ENCODE peak calls at places on chromosome 3, in seven cellular contexts. One of them, this sample, is unnamed.

GRCh38 chr3:160129459-160130061 is 95.7 kb upstream of the C3orf80 start:
- DNase-seq in HCT116: no peak
- DNase-seq in psoas muscle: no peak
- DNase-seq in cardiac muscle cell: no peak
- DNase-seq in pancreas: no peak
- DNase-seq in Panc1: peak; percentile 68
- DNase-seq in naive thymus-derived CD4-positive, alpha-beta T cell: no peak
- DNase-seq in this sample: no peak

GRCh38 chr3:11907667-11908660 is 61.3 kb upstream of the TAMM41 start:
- DNase-seq in HCT116: no peak
- DNase-seq in psoas muscle: no peak
- DNase-seq in cardiac muscle cell: no peak
- DNase-seq in pancreas: no peak
- DNase-seq in Panc1: no peak
- DNase-seq in naive thymus-derived CD4-positive, alpha-beta T cell: no peak
- DNase-seq in this sample: no peak

GRCh38 chr3:126924458-126924857 is 58.5 kb upstream of the PLXNA1 start:
- DNase-seq in HCT116: no peak
- DNase-seq in psoas muscle: no peak
- DNase-seq in cardiac muscle cell: no peak
- DNase-seq in pancreas: no peak
- DNase-seq in Panc1: no peak
- DNase-seq in naive thymus-derived CD4-positive, alpha-beta T cell: no peak
- DNase-seq in this sample: no peak

GRCh38 chr3:197793246-197793645 is 2.2 kb downstream of the LRCH3 start:
- DNase-seq in HCT116: no peak
- DNase-seq in psoas muscle: no peak
- DNase-seq in cardiac muscle cell: no peak
- DNase-seq in pancreas: no peak
- DNase-seq in Panc1: no peak
- DNase-seq in naive thymus-derived CD4-positive, alpha-beta T cell: no peak
- DNase-seq in this sample: no peak

GRCh38 chr3:125374501-125374995 is 577 bp downstream of the ZNF148 start:
- DNase-seq in HCT116: no peak
- DNase-seq in psoas muscle: peak; percentile 58
- DNase-seq in cardiac muscle cell: peak; percentile 69
- DNase-seq in pancreas: peak; percentile 46
- DNase-seq in Panc1: no peak
- DNase-seq in naive thymus-derived CD4-positive, alpha-beta T cell: no peak
- DNase-seq in this sample: peak; percentile 63

GRCh38 chr3:58647661-58648141 is 18.9 kb downstream of the FAM3D start:
- DNase-seq in HCT116: no peak
- DNase-seq in psoas muscle: no peak
- DNase-seq in cardiac muscle cell: no peak
- DNase-seq in pancreas: no peak
- DNase-seq in Panc1: no peak
- DNase-seq in naive thymus-derived CD4-positive, alpha-beta T cell: no peak
- DNase-seq in this sample: no peak

GRCh38 chr3:66472313-66473134 is 28.3 kb downstream of the LRIG1 start:
- DNase-seq in HCT116: no peak
- DNase-seq in psoas muscle: no peak
- DNase-seq in cardiac muscle cell: no peak
- DNase-seq in pancreas: no peak
- DNase-seq in Panc1: no peak
- DNase-seq in naive thymus-derived CD4-positive, alpha-beta T cell: peak; percentile 52
- DNase-seq in this sample: no peak

GRCh38 chr3:189160519-189161309 is 11.1 kb upstream of the TPRG1 start:
- DNase-seq in HCT116: no peak
- DNase-seq in psoas muscle: no peak
- DNase-seq in cardiac muscle cell: no peak
- DNase-seq in pancreas: no peak
- DNase-seq in Panc1: no peak
- DNase-seq in naive thymus-derived CD4-positive, alpha-beta T cell: no peak
- DNase-seq in this sample: no peak

GRCh38 chr3:76943058-76943457 is 96.8 kb upstream of the ROBO2 start:
- DNase-seq in HCT116: no peak
- DNase-seq in psoas muscle: no peak
- DNase-seq in cardiac muscle cell: peak; percentile 71
- DNase-seq in pancreas: no peak
- DNase-seq in Panc1: no peak
- DNase-seq in naive thymus-derived CD4-positive, alpha-beta T cell: no peak
- DNase-seq in this sample: no peak

GRCh38 chr3:195692361-195692700 is 28.4 kb upstream of the MUC20 start:
- DNase-seq in HCT116: no peak
- DNase-seq in psoas muscle: no peak
- DNase-seq in cardiac muscle cell: no peak
- DNase-seq in pancreas: no peak
- DNase-seq in Panc1: no peak
- DNase-seq in naive thymus-derived CD4-positive, alpha-beta T cell: no peak
- DNase-seq in this sample: peak; percentile 34

GRCh38 chr3:45885979-45886711 is at the start of gene CCR9:
- DNase-seq in HCT116: no peak
- DNase-seq in psoas muscle: no peak
- DNase-seq in cardiac muscle cell: no peak
- DNase-seq in pancreas: no peak
- DNase-seq in Panc1: no peak
- DNase-seq in naive thymus-derived CD4-positive, alpha-beta T cell: no peak
- DNase-seq in this sample: peak; percentile 82

GRCh38 chr3:105790534-105790933 is 78.3 kb downstream of the CBLB start:
- DNase-seq in HCT116: no peak
- DNase-seq in psoas muscle: no peak
- DNase-seq in cardiac muscle cell: no peak
- DNase-seq in pancreas: no peak
- DNase-seq in Panc1: no peak
- DNase-seq in naive thymus-derived CD4-positive, alpha-beta T cell: no peak
- DNase-seq in this sample: no peak

GRCh38 chr3:105793040-105793439 is 75.8 kb downstream of the CBLB start:
- DNase-seq in HCT116: no peak
- DNase-seq in psoas muscle: no peak
- DNase-seq in cardiac muscle cell: no peak
- DNase-seq in pancreas: no peak
- DNase-seq in Panc1: no peak
- DNase-seq in naive thymus-derived CD4-positive, alpha-beta T cell: no peak
- DNase-seq in this sample: no peak

GRCh38 chr3:105791134-105791533 is 77.7 kb downstream of the CBLB start:
- DNase-seq in HCT116: no peak
- DNase-seq in psoas muscle: no peak
- DNase-seq in cardiac muscle cell: no peak
- DNase-seq in pancreas: no peak
- DNase-seq in Panc1: no peak
- DNase-seq in naive thymus-derived CD4-positive, alpha-beta T cell: no peak
- DNase-seq in this sample: no peak

GRCh38 chr3:105788548-105789036 is 80.2 kb downstream of the CBLB start:
- DNase-seq in HCT116: no peak
- DNase-seq in psoas muscle: no peak
- DNase-seq in cardiac muscle cell: no peak
- DNase-seq in pancreas: no peak
- DNase-seq in Panc1: no peak
- DNase-seq in naive thymus-derived CD4-positive, alpha-beta T cell: no peak
- DNase-seq in this sample: no peak

DNA sequence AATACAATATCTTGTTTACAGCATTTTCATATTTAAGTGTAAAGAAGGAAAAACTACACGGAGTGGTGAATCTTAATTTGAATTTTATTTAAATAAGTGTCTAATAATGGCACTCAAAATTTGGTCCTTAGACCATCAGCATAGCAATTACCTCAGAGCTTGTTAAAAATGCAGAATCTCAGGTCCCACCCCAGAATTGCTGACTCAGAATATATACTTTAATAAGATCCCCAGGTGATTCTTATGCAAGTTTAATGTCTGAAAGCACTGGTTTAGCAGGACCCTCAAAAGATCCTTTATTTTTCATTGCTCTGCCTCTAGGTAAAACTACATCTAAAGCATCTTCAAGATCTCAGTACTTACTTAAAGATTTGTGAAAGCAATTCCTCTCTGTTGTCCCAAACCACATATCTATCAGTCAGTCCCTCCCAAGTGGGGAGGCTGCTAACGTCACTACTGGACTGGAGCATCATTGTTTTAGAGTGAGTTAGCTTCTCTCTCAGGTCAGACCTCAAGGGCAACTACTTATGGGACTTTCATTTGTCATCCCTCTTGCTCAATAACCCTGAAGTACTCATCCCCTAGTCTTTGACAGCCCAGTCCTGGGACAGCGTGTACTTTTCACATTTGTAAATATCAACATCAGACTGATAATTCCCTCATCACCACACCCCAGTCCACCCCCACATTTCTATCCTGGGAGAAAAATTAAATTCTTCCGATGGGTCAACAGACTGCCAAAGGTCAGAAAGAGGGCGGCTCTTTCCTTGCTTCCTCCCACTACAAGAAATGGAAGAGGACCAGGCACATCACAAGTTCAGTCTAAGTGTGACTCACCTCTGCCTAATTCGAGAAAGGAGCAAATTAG is 76.7 kb downstream of the CBLB start:
- DNase-seq in HCT116: no peak
- DNase-seq in psoas muscle: peak; percentile 83
- DNase-seq in cardiac muscle cell: no peak
- DNase-seq in pancreas: no peak
- DNase-seq in Panc1: no peak
- DNase-seq in naive thymus-derived CD4-positive, alpha-beta T cell: no peak
- DNase-seq in this sample: peak; percentile 81
- H3K27ac ChIP-seq in HCT116: no peak overlapping the region
- H3K27ac ChIP-seq in psoas muscle: peak overlapping the region; percentile 46
- H3K27ac ChIP-seq in cardiac muscle cell: no peak overlapping the region
- H3K27ac ChIP-seq in pancreas: no peak overlapping the region
- H3K27ac ChIP-seq in Panc1: no peak overlapping the region
- H3K27ac ChIP-seq in naive thymus-derived CD4-positive, alpha-beta T cell: no peak overlapping the region
- H3K27ac ChIP-seq in this sample: peak overlapping the region; percentile 58

GRCh38 chr3:32413845-32414526 is 22.3 kb downstream of the CMTM7 start:
- DNase-seq in HCT116: no peak
- DNase-seq in psoas muscle: no peak
- DNase-seq in cardiac muscle cell: no peak
- DNase-seq in pancreas: no peak
- DNase-seq in Panc1: no peak
- DNase-seq in naive thymus-derived CD4-positive, alpha-beta T cell: no peak
- DNase-seq in this sample: no peak

GRCh38 chr3:32411442-32411841 is 19.8 kb downstream of the CMTM7 start:
- DNase-seq in HCT116: no peak
- DNase-seq in psoas muscle: no peak
- DNase-seq in cardiac muscle cell: no peak
- DNase-seq in pancreas: no peak
- DNase-seq in Panc1: no peak
- DNase-seq in naive thymus-derived CD4-positive, alpha-beta T cell: no peak
- DNase-seq in this sample: no peak

GRCh38 chr3:32412887-32413286 is 21.2 kb downstream of the CMTM7 start:
- DNase-seq in HCT116: no peak
- DNase-seq in psoas muscle: no peak
- DNase-seq in cardiac muscle cell: no peak
- DNase-seq in pancreas: no peak
- DNase-seq in Panc1: no peak
- DNase-seq in naive thymus-derived CD4-positive, alpha-beta T cell: no peak
- DNase-seq in this sample: no peak

GRCh38 chr3:32406481-32407408 is 15.1 kb downstream of the CMTM7 start:
- DNase-seq in HCT116: no peak
- DNase-seq in psoas muscle: no peak
- DNase-seq in cardiac muscle cell: no peak
- DNase-seq in pancreas: no peak
- DNase-seq in Panc1: no peak
- DNase-seq in naive thymus-derived CD4-positive, alpha-beta T cell: peak; percentile 10
- DNase-seq in this sample: no peak

GRCh38 chr3:32410367-32411246 is 19.0 kb downstream of the CMTM7 start:
- DNase-seq in HCT116: no peak
- DNase-seq in psoas muscle: no peak
- DNase-seq in cardiac muscle cell: no peak
- DNase-seq in pancreas: no peak
- DNase-seq in Panc1: no peak
- DNase-seq in naive thymus-derived CD4-positive, alpha-beta T cell: peak; percentile 4
- DNase-seq in this sample: no peak
- H3K27ac ChIP-seq in HCT116: no peak overlapping the region
- H3K27ac ChIP-seq in psoas muscle: no peak overlapping the region
- H3K27ac ChIP-seq in cardiac muscle cell: no peak overlapping the region
- H3K27ac ChIP-seq in pancreas: peak overlapping the region; percentile 1
- H3K27ac ChIP-seq in Panc1: no peak overlapping the region
- H3K27ac ChIP-seq in naive thymus-derived CD4-positive, alpha-beta T cell: peak overlapping the region; percentile 44
- H3K27ac ChIP-seq in this sample: no peak overlapping the region

DNA sequence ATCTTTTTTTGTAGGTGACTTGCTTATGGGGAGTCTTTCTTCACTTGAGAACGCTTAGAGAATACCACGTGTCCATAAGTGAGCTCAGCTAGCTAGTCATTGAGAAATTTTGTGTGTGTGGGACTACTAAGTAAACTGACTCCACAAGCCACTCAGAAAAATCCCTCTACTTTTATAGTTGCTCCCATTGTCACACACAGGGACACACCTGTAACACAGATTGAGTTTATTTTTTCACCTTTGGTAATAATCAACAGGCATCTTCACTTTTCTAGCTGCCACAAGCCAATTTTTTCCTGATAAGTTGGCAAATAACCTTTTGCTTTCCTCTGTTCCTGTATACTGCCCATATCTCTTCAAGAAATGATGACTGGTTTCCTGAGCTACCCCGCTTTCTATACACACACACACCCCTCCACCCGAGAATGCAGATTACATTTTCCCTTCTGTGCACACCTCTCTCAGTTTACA is 4.5 kb downstream of the TSC22D2 start:
- DNase-seq in HCT116: no peak
- DNase-seq in psoas muscle: no peak
- DNase-seq in cardiac muscle cell: peak; percentile 25
- DNase-seq in pancreas: no peak
- DNase-seq in Panc1: no peak
- DNase-seq in naive thymus-derived CD4-positive, alpha-beta T cell: no peak
- DNase-seq in this sample: no peak
- H3K27ac ChIP-seq in HCT116: no peak overlapping the region
- H3K27ac ChIP-seq in psoas muscle: peak overlapping the region; percentile 99
- H3K27ac ChIP-seq in cardiac muscle cell: no peak overlapping the region
- H3K27ac ChIP-seq in pancreas: no peak overlapping the region
- H3K27ac ChIP-seq in Panc1: peak overlapping the region; percentile 100
- H3K27ac ChIP-seq in naive thymus-derived CD4-positive, alpha-beta T cell: peak overlapping the region; percentile 25
- H3K27ac ChIP-seq in this sample: no peak overlapping the region

DNA sequence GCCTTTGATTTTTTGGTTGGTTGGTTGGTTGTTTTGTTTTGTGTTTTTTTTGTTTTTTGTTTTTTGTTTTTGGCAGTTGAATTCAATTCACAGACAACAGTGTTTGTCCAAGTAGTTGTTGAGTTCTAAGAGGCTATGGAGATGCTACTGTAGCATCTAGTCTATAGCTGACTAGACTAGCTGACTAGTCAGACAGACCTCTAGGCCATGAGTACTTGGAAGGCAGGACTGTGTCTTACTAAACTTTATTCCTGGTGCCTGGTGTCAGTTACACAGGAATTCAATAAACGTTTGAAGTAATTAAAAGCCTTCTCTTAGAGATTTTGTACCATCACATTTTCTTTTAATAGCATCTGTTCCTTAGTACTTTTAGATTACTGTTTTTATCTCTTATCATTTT is 35.7 kb downstream of the RNF13 start:
- DNase-seq in HCT116: no peak
- DNase-seq in psoas muscle: no peak
- DNase-seq in cardiac muscle cell: no peak
- DNase-seq in pancreas: no peak
- DNase-seq in Panc1: no peak
- DNase-seq in naive thymus-derived CD4-positive, alpha-beta T cell: no peak
- DNase-seq in this sample: no peak
- H3K27ac ChIP-seq in HCT116: no peak overlapping the region
- H3K27ac ChIP-seq in psoas muscle: peak overlapping the region; percentile 7
- H3K27ac ChIP-seq in cardiac muscle cell: no peak overlapping the region
- H3K27ac ChIP-seq in pancreas: no peak overlapping the region
- H3K27ac ChIP-seq in Panc1: no peak overlapping the region
- H3K27ac ChIP-seq in naive thymus-derived CD4-positive, alpha-beta T cell: no peak overlapping the region
- H3K27ac ChIP-seq in this sample: no peak overlapping the region

This sample was measured in Peyer's patch.